ENCODE peak calls at places on chromosomes 16 and 17, in six cellular contexts. W is NCI-H1436, C is testis, Y is T-helper 17 cell, Z is AG08396, S is Ammon's horn. H is an unnamed sample.

GRCh38 chr17:1412185-1413110 is 12.4 kb upstream of the YWHAE start:
- DNase-seq in C (no peak), W (no peak), S (no peak), Z (no peak), Y (no peak), H (no peak)

GRCh38 chr17:59914274-59914854 is 21.4 kb downstream of the RPS6KB1 start:
- DNase-seq in Y (no peak), S (peak), Z (peak), W (peak), C (peak), H (peak)

GRCh38 chr16:25148568-25149215 is 37.1 kb downstream of the LCMT1 start:
- DNase-seq in W (no peak), C (no peak), S (no peak), Y (no peak), Z (no peak), H (no peak)

GRCh38 chr17:68182940-68183551 is 64.8 kb upstream of the AMZ2 start:
- DNase-seq in Y (peak), S (no peak), W (no peak), C (no peak), Z (no peak), H (no peak)

GRCh38 chr17:29091591-29092291 is 48.8 kb downstream of the PIPOX start:
- DNase-seq in W (peak), S (no peak), Y (no peak), C (no peak), Z (no peak), H (no peak)

GRCh38 chr16:69131167-69131748 is 1.1 kb downstream of the CHTF8 start:
- DNase-seq in C (peak), Z (peak), Y (no peak), W (no peak), S (peak), H (peak)

GRCh38 chr17:78117027-78117981 is 11.3 kb downstream of the TMC6 start:
- DNase-seq in Z (no peak), Y (no peak), C (no peak), S (peak), W (peak), H (peak)

GRCh38 chr17:251531-251930 is 70.1 kb upstream of the DOC2B start:
- DNase-seq in Y (no peak), S (no peak), C (no peak), W (no peak), Z (no peak), H (no peak)

GRCh38 chr17:70074991-70075390 is at the start of gene KCNJ16:
- DNase-seq in Y (no peak), Z (no peak), C (no peak), W (no peak), S (no peak), H (no peak)

GRCh38 chr16:87764600-87765472 is 950 bp downstream of the KLHDC4 start:
- DNase-seq in C (no peak), Z (no peak), Y (no peak), S (no peak), W (no peak), H (no peak)

GRCh38 chr17:59839646-59840328 is 53.0 kb downstream of the TUBD1 start:
- DNase-seq in W (no peak), Y (no peak), S (no peak), Z (no peak), C (peak), H (no peak)

GRCh38 chr17:50316016-50316587 is 29.8 kb upstream of the XYLT2 start:
- DNase-seq in Y (no peak), C (no peak), Z (no peak), S (no peak), W (no peak), H (no peak)

GRCh38 chr17:39867084-39867890 is 715 bp upstream of the ZPBP2 start:
- DNase-seq in Z (no peak), W (no peak), S (no peak), C (peak), Y (peak), H (no peak)

GRCh38 chr17:49438885-49439284 is 24.2 kb upstream of the PHB1 start:
- DNase-seq in Z (no peak), S (peak), W (no peak), C (no peak), Y (no peak), H (no peak)

GRCh38 chr17:42436401-42436800 is 13.3 kb upstream of the CAVIN1 start:
- DNase-seq in C (no peak), W (no peak), Y (no peak), Z (peak), S (peak), H (no peak)

GRCh38 chr16:53905028-53905427 is 201.1 kb downstream of the FTO start:
- DNase-seq in W (no peak), S (no peak), Z (no peak), Y (no peak), C (no peak), H (no peak)

GRCh38 chr17:66965801-66966528 is 1.5 kb downstream of the CACNG4 start:
- DNase-seq in Z (no peak), W (no peak), S (no peak), C (no peak), Y (no peak), H (no peak)

GRCh38 chr16:81790277-81790676 is 11.2 kb downstream of the PLCG2 start:
- DNase-seq in Y (no peak), C (no peak), W (no peak), S (no peak), Z (no peak), H (no peak)

GRCh38 chr17:61238455-61238933 is 161.1 kb upstream of the TBX2 start:
- DNase-seq in Y (no peak), Z (no peak), C (no peak), W (no peak), S (no peak), H (no peak)

GRCh38 chr17:18156171-18156975 is 27.3 kb upstream of the ALKBH5 start:
- DNase-seq in Y (no peak), S (no peak), W (no peak), C (no peak), Z (no peak), H (no peak)

GRCh38 chr17:2239882-2240430 is 63.6 kb downstream of the SMG6 start:
- DNase-seq in W (no peak), Z (peak), C (peak), Y (no peak), S (no peak), H (no peak)

GRCh38 chr17:28385037-28385797 is 13.7 kb downstream of the SARM1 start:
- DNase-seq in Y (no peak), W (no peak), C (no peak), S (no peak), Z (no peak), H (no peak)

GRCh38 chr16:85462405-85463227 is 150.5 kb upstream of the GSE1 start:
- DNase-seq in Z (peak), C (peak), W (peak), Y (no peak), S (no peak), H (no peak)

GRCh38 chr16:21950782-21951521 is 2.2 kb upstream of the UQCRC2 start:
- DNase-seq in S (peak), C (peak), W (no peak), Z (peak), Y (no peak), H (peak)

GRCh38 chr16:87180069-87180468 is 137.1 kb downstream of the C16orf95 start:
- DNase-seq in C (no peak), Z (no peak), Y (no peak), S (no peak), W (no peak), H (no peak)

GRCh38 chr16:63876096-63876495 is 1245.8 kb downstream of the CDH11 start:
- DNase-seq in W (no peak), C (no peak), Y (no peak), S (no peak), Z (no peak), H (no peak)

GRCh38 chr17:75289832-75290337 is 652 bp upstream of the SLC25A19 start:
- DNase-seq in W (no peak), Y (peak), C (peak), Z (no peak), S (peak), H (peak)

GRCh38 chr17:1958134-1958881 is 66.8 kb downstream of the RTN4RL1 start:
- DNase-seq in W (peak), Y (no peak), S (no peak), C (no peak), Z (no peak), H (no peak)

GRCh38 chr16:12059216-12059769 is 82.8 kb downstream of the SNX29 start:
- DNase-seq in Z (no peak), Y (no peak), S (no peak), W (no peak), C (peak), H (no peak)

GRCh38 chr17:15947331-15947730 is 2.4 kb downstream of the ADORA2B start:
- DNase-seq in Z (peak), W (no peak), Y (no peak), S (no peak), C (no peak), H (no peak)

GRCh38 chr17:64150237-64151015 is 20.5 kb upstream of the ERN1 start:
- DNase-seq in Z (no peak), C (no peak), S (no peak), W (no peak), Y (no peak), H (no peak)

GRCh38 chr16:23302045-23302956 is at the start of gene SCNN1B:
- DNase-seq in W (no peak), Z (no peak), C (no peak), S (no peak), Y (no peak), H (no peak)

GRCh38 chr17:82647593-82648164 is 565 bp downstream of the WDR45B start:
- DNase-seq in Y (peak), C (peak), Z (peak), S (no peak), W (no peak), H (no peak)

GRCh38 chr17:43758497-43759174 is at the start of gene SOST:
- DNase-seq in Y (no peak), Z (no peak), W (no peak), C (no peak), S (no peak), H (no peak)

GRCh38 chr17:36485805-36486203 is 677 bp upstream of the ZNHIT3 start:
- DNase-seq in Y (no peak), C (no peak), Z (no peak), W (no peak), S (no peak), H (no peak)

GRCh38 chr17:8360260-8360659 is 16.2 kb downstream of the KRABD2 start:
- DNase-seq in C (no peak), W (no peak), Z (no peak), Y (no peak), S (no peak), H (no peak)

GRCh38 chr17:32019228-32019627 is 12.0 kb downstream of the LRRC37B start:
- DNase-seq in Y (no peak), W (no peak), S (no peak), C (no peak), Z (no peak), H (no peak)

H was measured in globus pallidus.